ENCODE peak calls at places on chromosomes 16 and 17, in four cellular contexts. U is sigmoid colon, L is transverse colon, F is GM12878. A is an unnamed sample. For H3K4me1, the result is how much of the 10 kb centered on the place peaks cover.

GRCh38 chr16:8850279-8850885 is 18.4 kb downstream of the CARHSP1 start:
- DNase-seq in L (no peak), U (peak), F (no peak), A (no peak)

GRCh38 chr17:83100220-83100852 is 20.9 kb downstream of the METRNL start:
- DNase-seq in U (no peak), L (peak), F (no peak), A (no peak)

GRCh38 chr16:50334106-50334975 is 34.4 kb downstream of the BRD7 start:
- DNase-seq in L (no peak), U (no peak), F (no peak), A (no peak)

GRCh38 chr17:909642-910323 is 69.8 kb downstream of the NXN start:
- DNase-seq in F (no peak), U (no peak), L (no peak), A (peak)

GRCh38 chr16:85612191-85612800 is 826 bp upstream of the GSE1 start:
- DNase-seq in U (peak), L (peak), F (no peak), A (peak)

GRCh38 chr17:12856451-12856850 is 67.2 kb downstream of the ARHGAP44 start:
- DNase-seq in L (no peak), U (no peak), F (no peak), A (no peak)

GRCh38 chr17:10428781-10429180 is 7.0 kb upstream of the MYH8 start:
- DNase-seq in F (no peak), U (no peak), L (no peak), A (no peak)

GRCh38 chr17:81387235-81388060 is 7.8 kb upstream of the BAHCC1 start:
- DNase-seq in F (no peak), L (peak), U (peak), A (no peak)

GRCh38 chr16:30923554-30924085 is at the start of gene FBXL19:
- DNase-seq in F (no peak), U (peak), L (peak), A (peak)

GRCh38 chr17:39753514-39754160 is 15.9 kb downstream of the GRB7 start:
- DNase-seq in U (peak), F (no peak), L (peak), A (no peak)

GRCh38 chr16:81918927-81919326 is 92.3 kb downstream of the SDR42E1 start:
- DNase-seq in U (no peak), F (no peak), L (no peak), A (no peak)

DNA sequence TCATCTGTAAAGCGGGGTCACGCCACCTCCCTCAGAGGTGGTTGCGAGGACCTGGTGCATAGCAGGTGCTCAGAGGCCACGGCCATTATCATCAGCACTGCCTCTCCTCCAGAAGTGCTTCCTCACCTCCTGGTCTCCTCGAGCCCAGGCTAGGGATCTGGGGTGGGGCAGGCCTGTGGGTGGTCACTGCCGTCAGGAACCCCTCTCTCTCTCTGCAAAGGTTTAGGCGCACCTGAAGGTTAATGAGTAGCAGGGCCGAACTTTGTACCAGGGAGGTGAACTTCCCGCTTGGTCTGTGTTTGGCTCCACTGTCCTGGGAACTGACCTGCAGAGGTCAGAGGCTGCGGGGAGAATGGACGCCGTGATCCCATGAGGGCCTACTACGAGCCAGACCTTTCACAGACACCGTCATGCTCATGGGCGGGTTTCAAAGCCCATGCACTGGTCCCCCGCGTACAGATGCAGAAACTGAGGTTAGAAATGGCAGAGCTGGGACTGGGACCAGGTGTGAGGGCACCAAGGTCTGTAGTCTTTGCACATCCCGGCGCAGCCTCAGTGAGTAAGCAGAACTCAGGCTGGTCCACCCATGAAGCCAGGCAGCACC is 13.8 kb downstream of the JUP start:
- DNase-seq in F (no peak), U (no peak), L (peak), A (no peak)
- TF ChIP-seq POLR2AphosphoS5 in F (no peak), U (no peak), L (no peak), A (no peak)

GRCh38 chr16:11681977-11682654 is 13.9 kb downstream of the SNN start:
- DNase-seq in U (peak), L (peak), F (no peak), A (peak)

GRCh38 chr16:11681526-11681925 is 13.3 kb downstream of the SNN start:
- DNase-seq in L (peak), U (peak), F (no peak), A (peak)

GRCh38 chr16:11684231-11685025 is 16.2 kb downstream of the SNN start:
- DNase-seq in L (no peak), U (peak), F (no peak), A (peak)

GRCh38 chr16:11682655-11683096 is 14.4 kb downstream of the SNN start:
- DNase-seq in F (no peak), U (peak), L (no peak), A (no peak)

DNA sequence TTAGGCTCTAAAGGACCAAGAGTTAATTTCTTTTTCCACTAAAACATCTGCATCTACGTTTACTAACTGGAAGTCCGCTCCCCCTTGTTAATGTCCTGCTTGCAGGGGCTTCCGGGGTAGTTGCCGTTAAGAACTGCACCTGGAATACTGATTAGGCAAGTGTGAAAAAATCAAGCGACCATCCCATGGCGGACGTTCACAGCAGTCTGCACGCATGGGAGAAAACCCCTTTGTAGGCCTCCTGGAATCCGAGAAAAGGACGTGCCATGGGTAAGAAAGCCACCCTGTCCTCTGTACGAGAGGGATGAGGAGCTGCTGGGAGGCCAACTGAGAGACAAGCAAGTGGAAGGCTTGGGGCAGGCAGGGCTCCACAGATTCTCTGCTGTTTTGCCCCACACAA is 14.9 kb downstream of the SNN start:
- DNase-seq in U (peak), F (no peak), L (no peak), A (peak)
- H3K4me1 ChIP-seq in U (half or more), F (half or more), L (under half), A (under half)

GRCh38 chr17:78418627-78419026 is 40.2 kb downstream of the PGS1 start:
- DNase-seq in F (no peak), U (no peak), L (no peak), A (no peak)

GRCh38 chr17:78417531-78417909 is 39.1 kb downstream of the PGS1 start:
- DNase-seq in L (no peak), U (no peak), F (no peak), A (no peak)

GRCh38 chr17:78415821-78416301 is 37.4 kb downstream of the PGS1 start:
- DNase-seq in U (no peak), F (no peak), L (no peak), A (no peak)

GRCh38 chr17:78416311-78416711 is 37.9 kb downstream of the PGS1 start:
- DNase-seq in L (peak), F (no peak), U (no peak), A (no peak)

GRCh38 chr17:78416791-78417530 is 38.5 kb downstream of the PGS1 start:
- DNase-seq in L (peak), F (no peak), U (peak), A (no peak)
- TF ChIP-seq EP300 in L (peak), F (no peak), U (no peak), A (no peak)

DNA sequence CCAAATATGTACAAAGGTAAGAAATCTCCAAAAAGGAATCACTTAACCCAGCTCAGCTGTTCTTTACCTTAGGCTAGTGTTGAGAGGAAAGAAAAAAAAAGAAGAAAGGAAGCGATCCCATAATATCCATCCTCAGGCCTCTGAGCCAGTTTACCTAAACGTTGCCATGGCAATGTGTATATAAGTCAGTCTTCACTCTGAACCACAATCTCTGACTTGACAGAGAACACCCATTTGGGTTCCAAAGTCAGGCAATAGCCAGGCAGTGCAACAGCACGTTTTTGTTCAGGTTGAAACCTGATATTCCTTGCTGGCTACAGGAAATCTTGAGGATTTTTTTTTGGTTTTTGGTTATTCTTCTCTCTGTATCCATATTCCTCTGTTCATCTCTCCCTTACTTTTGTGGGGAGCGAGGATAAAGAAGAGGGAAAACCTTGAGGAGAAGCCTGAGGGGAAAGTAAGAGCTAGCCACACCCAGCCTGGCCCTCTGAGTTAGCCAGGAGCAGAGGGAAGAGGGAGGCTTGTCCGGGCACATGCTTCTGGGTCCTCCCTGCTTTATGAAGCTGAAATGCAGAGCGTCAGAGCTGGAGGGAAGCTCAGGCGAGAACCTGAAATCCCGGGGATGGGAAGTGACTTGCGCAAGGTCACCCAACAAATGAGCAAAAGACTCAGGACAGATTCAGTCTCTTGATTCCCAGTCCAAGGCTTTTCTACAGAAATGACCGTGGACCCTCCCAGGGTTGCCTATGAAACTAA is 152.7 kb downstream of the SOX9 start:
- DNase-seq in U (no peak), L (no peak), F (no peak), A (no peak)
- TF ChIP-seq POLR2AphosphoS5 in U (no peak), L (no peak), F (no peak), A (no peak)

A was measured in suprapubic skin.